ENCODE peak calls at places on chromosomes 2 and 18, in eight cellular contexts. One of them, this sample, is unnamed.

GRCh38 chr2:68850524-68850923 is 20.7 kb downstream of the BMP10 start:
- DNase-seq in pons: no peak
- DNase-seq in stimulated activated CD8-positive, alpha-beta memory T cell treated with anti-CD3 and anti-CD28 coated beads, Interleukin-4, amount 100 ng/mL, for 4 hours: no peak
- DNase-seq in astrocyte of the spinal cord: no peak
- DNase-seq in NCI-H1694: no peak
- DNase-seq in foreskin melanocyte: no peak
- DNase-seq in right cardiac atrium: no peak
- DNase-seq in endothelial cell: no peak
- DNase-seq in this sample: no peak

GRCh38 chr2:157279331-157279730 is 21.8 kb downstream of the GALNT5 start:
- DNase-seq in pons: no peak
- DNase-seq in stimulated activated CD8-positive, alpha-beta memory T cell treated with anti-CD3 and anti-CD28 coated beads, Interleukin-4, amount 100 ng/mL, for 4 hours: no peak
- DNase-seq in astrocyte of the spinal cord: no peak
- DNase-seq in NCI-H1694: no peak
- DNase-seq in foreskin melanocyte: no peak
- DNase-seq in right cardiac atrium: no peak
- DNase-seq in endothelial cell: no peak
- DNase-seq in this sample: no peak

GRCh38 chr2:239171643-239172042 is 229.2 kb downstream of the HDAC4 start:
- DNase-seq in pons: no peak
- DNase-seq in stimulated activated CD8-positive, alpha-beta memory T cell treated with anti-CD3 and anti-CD28 coated beads, Interleukin-4, amount 100 ng/mL, for 4 hours: no peak
- DNase-seq in astrocyte of the spinal cord: no peak
- DNase-seq in NCI-H1694: no peak
- DNase-seq in foreskin melanocyte: no peak
- DNase-seq in right cardiac atrium: no peak
- DNase-seq in endothelial cell: no peak
- DNase-seq in this sample: no peak

GRCh38 chr2:159946326-159946992 is 116.0 kb downstream of the PLA2R1 start:
- DNase-seq in pons: peak
- DNase-seq in stimulated activated CD8-positive, alpha-beta memory T cell treated with anti-CD3 and anti-CD28 coated beads, Interleukin-4, amount 100 ng/mL, for 4 hours: no peak
- DNase-seq in astrocyte of the spinal cord: peak
- DNase-seq in NCI-H1694: peak
- DNase-seq in foreskin melanocyte: peak
- DNase-seq in right cardiac atrium: no peak
- DNase-seq in endothelial cell: no peak
- DNase-seq in this sample: no peak

GRCh38 chr2:149389506-149390167 is 59.2 kb downstream of the LYPD6 start:
- DNase-seq in pons: no peak
- DNase-seq in stimulated activated CD8-positive, alpha-beta memory T cell treated with anti-CD3 and anti-CD28 coated beads, Interleukin-4, amount 100 ng/mL, for 4 hours: no peak
- DNase-seq in astrocyte of the spinal cord: no peak
- DNase-seq in NCI-H1694: no peak
- DNase-seq in foreskin melanocyte: no peak
- DNase-seq in right cardiac atrium: no peak
- DNase-seq in endothelial cell: no peak
- DNase-seq in this sample: no peak

GRCh38 chr2:240704651-240705050 is 13.0 kb downstream of the AQP12A start:
- DNase-seq in pons: no peak
- DNase-seq in stimulated activated CD8-positive, alpha-beta memory T cell treated with anti-CD3 and anti-CD28 coated beads, Interleukin-4, amount 100 ng/mL, for 4 hours: no peak
- DNase-seq in astrocyte of the spinal cord: no peak
- DNase-seq in NCI-H1694: no peak
- DNase-seq in foreskin melanocyte: no peak
- DNase-seq in right cardiac atrium: peak
- DNase-seq in endothelial cell: no peak
- DNase-seq in this sample: no peak

GRCh38 chr2:56474412-56475158 is 290.8 kb downstream of the CCDC85A start:
- DNase-seq in pons: no peak
- DNase-seq in stimulated activated CD8-positive, alpha-beta memory T cell treated with anti-CD3 and anti-CD28 coated beads, Interleukin-4, amount 100 ng/mL, for 4 hours: no peak
- DNase-seq in astrocyte of the spinal cord: no peak
- DNase-seq in NCI-H1694: peak
- DNase-seq in foreskin melanocyte: no peak
- DNase-seq in right cardiac atrium: no peak
- DNase-seq in endothelial cell: no peak
- DNase-seq in this sample: peak

GRCh38 chr18:68519341-68519740 is 195.6 kb downstream of the TMX3 start:
- DNase-seq in pons: no peak
- DNase-seq in stimulated activated CD8-positive, alpha-beta memory T cell treated with anti-CD3 and anti-CD28 coated beads, Interleukin-4, amount 100 ng/mL, for 4 hours: no peak
- DNase-seq in astrocyte of the spinal cord: peak
- DNase-seq in NCI-H1694: no peak
- DNase-seq in foreskin melanocyte: no peak
- DNase-seq in right cardiac atrium: no peak
- DNase-seq in endothelial cell: no peak
- DNase-seq in this sample: no peak

GRCh38 chr18:9348766-9349165 is 14.2 kb downstream of the TWSG1 start:
- DNase-seq in pons: no peak
- DNase-seq in stimulated activated CD8-positive, alpha-beta memory T cell treated with anti-CD3 and anti-CD28 coated beads, Interleukin-4, amount 100 ng/mL, for 4 hours: no peak
- DNase-seq in astrocyte of the spinal cord: peak
- DNase-seq in NCI-H1694: no peak
- DNase-seq in foreskin melanocyte: no peak
- DNase-seq in right cardiac atrium: no peak
- DNase-seq in endothelial cell: no peak
- DNase-seq in this sample: no peak

GRCh38 chr2:183532514-183532913 is 408.3 kb downstream of the NUP35 start:
- DNase-seq in pons: no peak
- DNase-seq in stimulated activated CD8-positive, alpha-beta memory T cell treated with anti-CD3 and anti-CD28 coated beads, Interleukin-4, amount 100 ng/mL, for 4 hours: no peak
- DNase-seq in astrocyte of the spinal cord: peak
- DNase-seq in NCI-H1694: no peak
- DNase-seq in foreskin melanocyte: no peak
- DNase-seq in right cardiac atrium: no peak
- DNase-seq in endothelial cell: no peak
- DNase-seq in this sample: no peak

GRCh38 chr2:109066501-109066900 is 62.5 kb upstream of the SH3RF3 start:
- DNase-seq in pons: no peak
- DNase-seq in stimulated activated CD8-positive, alpha-beta memory T cell treated with anti-CD3 and anti-CD28 coated beads, Interleukin-4, amount 100 ng/mL, for 4 hours: no peak
- DNase-seq in astrocyte of the spinal cord: no peak
- DNase-seq in NCI-H1694: peak
- DNase-seq in foreskin melanocyte: no peak
- DNase-seq in right cardiac atrium: no peak
- DNase-seq in endothelial cell: no peak
- DNase-seq in this sample: no peak

GRCh38 chr2:121078869-121079268 is 206.1 kb downstream of the TFCP2L1 start:
- DNase-seq in pons: no peak
- DNase-seq in stimulated activated CD8-positive, alpha-beta memory T cell treated with anti-CD3 and anti-CD28 coated beads, Interleukin-4, amount 100 ng/mL, for 4 hours: no peak
- DNase-seq in astrocyte of the spinal cord: peak
- DNase-seq in NCI-H1694: peak
- DNase-seq in foreskin melanocyte: no peak
- DNase-seq in right cardiac atrium: no peak
- DNase-seq in endothelial cell: no peak
- DNase-seq in this sample: no peak

GRCh38 chr18:56284319-56284718 is 354.1 kb downstream of the TXNL1 start:
- DNase-seq in pons: no peak
- DNase-seq in stimulated activated CD8-positive, alpha-beta memory T cell treated with anti-CD3 and anti-CD28 coated beads, Interleukin-4, amount 100 ng/mL, for 4 hours: no peak
- DNase-seq in astrocyte of the spinal cord: peak
- DNase-seq in NCI-H1694: no peak
- DNase-seq in foreskin melanocyte: no peak
- DNase-seq in right cardiac atrium: no peak
- DNase-seq in endothelial cell: no peak
- DNase-seq in this sample: no peak

GRCh38 chr2:111246620-111247061 is 125.9 kb downstream of the BCL2L11 start:
- DNase-seq in pons: no peak
- DNase-seq in stimulated activated CD8-positive, alpha-beta memory T cell treated with anti-CD3 and anti-CD28 coated beads, Interleukin-4, amount 100 ng/mL, for 4 hours: no peak
- DNase-seq in astrocyte of the spinal cord: no peak
- DNase-seq in NCI-H1694: no peak
- DNase-seq in foreskin melanocyte: no peak
- DNase-seq in right cardiac atrium: no peak
- DNase-seq in endothelial cell: no peak
- DNase-seq in this sample: no peak

GRCh38 chr18:61153571-61153970 is 179.7 kb upstream of the CDH20 start:
- DNase-seq in pons: no peak
- DNase-seq in stimulated activated CD8-positive, alpha-beta memory T cell treated with anti-CD3 and anti-CD28 coated beads, Interleukin-4, amount 100 ng/mL, for 4 hours: no peak
- DNase-seq in astrocyte of the spinal cord: no peak
- DNase-seq in NCI-H1694: no peak
- DNase-seq in foreskin melanocyte: no peak
- DNase-seq in right cardiac atrium: no peak
- DNase-seq in endothelial cell: no peak
- DNase-seq in this sample: no peak

GRCh38 chr2:47189635-47190034 is 34.5 kb upstream of the STPG4 start:
- DNase-seq in pons: no peak
- DNase-seq in stimulated activated CD8-positive, alpha-beta memory T cell treated with anti-CD3 and anti-CD28 coated beads, Interleukin-4, amount 100 ng/mL, for 4 hours: no peak
- DNase-seq in astrocyte of the spinal cord: peak
- DNase-seq in NCI-H1694: no peak
- DNase-seq in foreskin melanocyte: no peak
- DNase-seq in right cardiac atrium: no peak
- DNase-seq in endothelial cell: no peak
- DNase-seq in this sample: no peak

GRCh38 chr2:160952462-160952861 is 207.8 kb upstream of the TANK start:
- DNase-seq in pons: peak
- DNase-seq in stimulated activated CD8-positive, alpha-beta memory T cell treated with anti-CD3 and anti-CD28 coated beads, Interleukin-4, amount 100 ng/mL, for 4 hours: no peak
- DNase-seq in astrocyte of the spinal cord: peak
- DNase-seq in NCI-H1694: no peak
- DNase-seq in foreskin melanocyte: no peak
- DNase-seq in right cardiac atrium: peak
- DNase-seq in endothelial cell: no peak
- DNase-seq in this sample: no peak

GRCh38 chr2:241945803-241946202 is 76.3 kb downstream of the RTP5 start:
- DNase-seq in pons: no peak
- DNase-seq in stimulated activated CD8-positive, alpha-beta memory T cell treated with anti-CD3 and anti-CD28 coated beads, Interleukin-4, amount 100 ng/mL, for 4 hours: no peak
- DNase-seq in astrocyte of the spinal cord: no peak
- DNase-seq in NCI-H1694: no peak
- DNase-seq in foreskin melanocyte: no peak
- DNase-seq in right cardiac atrium: no peak
- DNase-seq in endothelial cell: no peak
- DNase-seq in this sample: no peak

GRCh38 chr2:122565364-122565763 is 809.9 kb downstream of the TSN start:
- DNase-seq in pons: no peak
- DNase-seq in stimulated activated CD8-positive, alpha-beta memory T cell treated with anti-CD3 and anti-CD28 coated beads, Interleukin-4, amount 100 ng/mL, for 4 hours: no peak
- DNase-seq in astrocyte of the spinal cord: no peak
- DNase-seq in NCI-H1694: no peak
- DNase-seq in foreskin melanocyte: peak
- DNase-seq in right cardiac atrium: no peak
- DNase-seq in endothelial cell: no peak
- DNase-seq in this sample: no peak

GRCh38 chr2:216057688-216058193 is 23.9 kb downstream of the PECR start:
- DNase-seq in pons: peak
- DNase-seq in stimulated activated CD8-positive, alpha-beta memory T cell treated with anti-CD3 and anti-CD28 coated beads, Interleukin-4, amount 100 ng/mL, for 4 hours: no peak
- DNase-seq in astrocyte of the spinal cord: peak
- DNase-seq in NCI-H1694: no peak
- DNase-seq in foreskin melanocyte: no peak
- DNase-seq in right cardiac atrium: no peak
- DNase-seq in endothelial cell: no peak
- DNase-seq in this sample: peak

GRCh38 chr2:219171231-219171651 is 1.4 kb upstream of the SLC23A3 start:
- DNase-seq in pons: peak
- DNase-seq in stimulated activated CD8-positive, alpha-beta memory T cell treated with anti-CD3 and anti-CD28 coated beads, Interleukin-4, amount 100 ng/mL, for 4 hours: no peak
- DNase-seq in astrocyte of the spinal cord: peak
- DNase-seq in NCI-H1694: peak
- DNase-seq in foreskin melanocyte: peak
- DNase-seq in right cardiac atrium: no peak
- DNase-seq in endothelial cell: peak
- DNase-seq in this sample: peak

GRCh38 chr2:109213646-109214417 is 84.8 kb downstream of the SH3RF3 start:
- DNase-seq in pons: no peak
- DNase-seq in stimulated activated CD8-positive, alpha-beta memory T cell treated with anti-CD3 and anti-CD28 coated beads, Interleukin-4, amount 100 ng/mL, for 4 hours: no peak
- DNase-seq in astrocyte of the spinal cord: peak
- DNase-seq in NCI-H1694: no peak
- DNase-seq in foreskin melanocyte: no peak
- DNase-seq in right cardiac atrium: no peak
- DNase-seq in endothelial cell: no peak
- DNase-seq in this sample: peak

GRCh38 chr2:108932736-108933135 is 56.3 kb downstream of the EDAR start:
- DNase-seq in pons: no peak
- DNase-seq in stimulated activated CD8-positive, alpha-beta memory T cell treated with anti-CD3 and anti-CD28 coated beads, Interleukin-4, amount 100 ng/mL, for 4 hours: no peak
- DNase-seq in astrocyte of the spinal cord: no peak
- DNase-seq in NCI-H1694: no peak
- DNase-seq in foreskin melanocyte: no peak
- DNase-seq in right cardiac atrium: no peak
- DNase-seq in endothelial cell: no peak
- DNase-seq in this sample: no peak

GRCh38 chr2:111072220-111072871 is 48.4 kb upstream of the BCL2L11 start:
- DNase-seq in pons: no peak
- DNase-seq in stimulated activated CD8-positive, alpha-beta memory T cell treated with anti-CD3 and anti-CD28 coated beads, Interleukin-4, amount 100 ng/mL, for 4 hours: no peak
- DNase-seq in astrocyte of the spinal cord: peak
- DNase-seq in NCI-H1694: no peak
- DNase-seq in foreskin melanocyte: peak
- DNase-seq in right cardiac atrium: no peak
- DNase-seq in endothelial cell: no peak
- DNase-seq in this sample: no peak

GRCh38 chr18:28606686-28607085 is 429.8 kb upstream of the CDH2 start:
- DNase-seq in pons: no peak
- DNase-seq in stimulated activated CD8-positive, alpha-beta memory T cell treated with anti-CD3 and anti-CD28 coated beads, Interleukin-4, amount 100 ng/mL, for 4 hours: no peak
- DNase-seq in astrocyte of the spinal cord: no peak
- DNase-seq in NCI-H1694: no peak
- DNase-seq in foreskin melanocyte: no peak
- DNase-seq in right cardiac atrium: no peak
- DNase-seq in endothelial cell: no peak
- DNase-seq in this sample: no peak

GRCh38 chr2:86105969-86106945 is at the start of gene PTCD3:
- DNase-seq in pons: peak
- DNase-seq in stimulated activated CD8-positive, alpha-beta memory T cell treated with anti-CD3 and anti-CD28 coated beads, Interleukin-4, amount 100 ng/mL, for 4 hours: peak
- DNase-seq in astrocyte of the spinal cord: peak
- DNase-seq in NCI-H1694: peak
- DNase-seq in foreskin melanocyte: peak
- DNase-seq in right cardiac atrium: peak
- DNase-seq in endothelial cell: peak
- DNase-seq in this sample: peak

GRCh38 chr2:136985044-136985443 is 219.7 kb downstream of the THSD7B start:
- DNase-seq in pons: no peak
- DNase-seq in stimulated activated CD8-positive, alpha-beta memory T cell treated with anti-CD3 and anti-CD28 coated beads, Interleukin-4, amount 100 ng/mL, for 4 hours: no peak
- DNase-seq in astrocyte of the spinal cord: no peak
- DNase-seq in NCI-H1694: no peak
- DNase-seq in foreskin melanocyte: no peak
- DNase-seq in right cardiac atrium: peak
- DNase-seq in endothelial cell: no peak
- DNase-seq in this sample: no peak

GRCh38 chr2:148888003-148888501 is 13.0 kb downstream of the KIF5C start:
- DNase-seq in pons: no peak
- DNase-seq in stimulated activated CD8-positive, alpha-beta memory T cell treated with anti-CD3 and anti-CD28 coated beads, Interleukin-4, amount 100 ng/mL, for 4 hours: no peak
- DNase-seq in astrocyte of the spinal cord: no peak
- DNase-seq in NCI-H1694: peak
- DNase-seq in foreskin melanocyte: no peak
- DNase-seq in right cardiac atrium: peak
- DNase-seq in endothelial cell: peak
- DNase-seq in this sample: no peak

GRCh38 chr2:197919487-197919886 is 115.1 kb downstream of the PLCL1 start:
- DNase-seq in pons: no peak
- DNase-seq in stimulated activated CD8-positive, alpha-beta memory T cell treated with anti-CD3 and anti-CD28 coated beads, Interleukin-4, amount 100 ng/mL, for 4 hours: no peak
- DNase-seq in astrocyte of the spinal cord: no peak
- DNase-seq in NCI-H1694: no peak
- DNase-seq in foreskin melanocyte: peak
- DNase-seq in right cardiac atrium: no peak
- DNase-seq in endothelial cell: no peak
- DNase-seq in this sample: peak

GRCh38 chr2:73112026-73112912 is 479 bp downstream of the RAB11FIP5 start:
- DNase-seq in pons: no peak
- DNase-seq in stimulated activated CD8-positive, alpha-beta memory T cell treated with anti-CD3 and anti-CD28 coated beads, Interleukin-4, amount 100 ng/mL, for 4 hours: no peak
- DNase-seq in astrocyte of the spinal cord: peak
- DNase-seq in NCI-H1694: no peak
- DNase-seq in foreskin melanocyte: no peak
- DNase-seq in right cardiac atrium: peak
- DNase-seq in endothelial cell: peak
- DNase-seq in this sample: no peak

GRCh38 chr2:21317131-21317530 is 193.4 kb downstream of the TDRD15 start:
- DNase-seq in pons: peak
- DNase-seq in stimulated activated CD8-positive, alpha-beta memory T cell treated with anti-CD3 and anti-CD28 coated beads, Interleukin-4, amount 100 ng/mL, for 4 hours: no peak
- DNase-seq in astrocyte of the spinal cord: peak
- DNase-seq in NCI-H1694: peak
- DNase-seq in foreskin melanocyte: peak
- DNase-seq in right cardiac atrium: no peak
- DNase-seq in endothelial cell: peak
- DNase-seq in this sample: peak

GRCh38 chr2:218387369-218388194 is 5.5 kb downstream of the SLC11A1 start:
- DNase-seq in pons: no peak
- DNase-seq in stimulated activated CD8-positive, alpha-beta memory T cell treated with anti-CD3 and anti-CD28 coated beads, Interleukin-4, amount 100 ng/mL, for 4 hours: no peak
- DNase-seq in astrocyte of the spinal cord: peak
- DNase-seq in NCI-H1694: peak
- DNase-seq in foreskin melanocyte: peak
- DNase-seq in right cardiac atrium: peak
- DNase-seq in endothelial cell: peak
- DNase-seq in this sample: no peak

GRCh38 chr2:112615051-112615450 is 30.6 kb downstream of the CHCHD5 start:
- DNase-seq in pons: no peak
- DNase-seq in stimulated activated CD8-positive, alpha-beta memory T cell treated with anti-CD3 and anti-CD28 coated beads, Interleukin-4, amount 100 ng/mL, for 4 hours: no peak
- DNase-seq in astrocyte of the spinal cord: no peak
- DNase-seq in NCI-H1694: no peak
- DNase-seq in foreskin melanocyte: no peak
- DNase-seq in right cardiac atrium: no peak
- DNase-seq in endothelial cell: no peak
- DNase-seq in this sample: no peak

GRCh38 chr18:70132999-70133398 is 72.5 kb downstream of the RTTN start:
- DNase-seq in pons: no peak
- DNase-seq in stimulated activated CD8-positive, alpha-beta memory T cell treated with anti-CD3 and anti-CD28 coated beads, Interleukin-4, amount 100 ng/mL, for 4 hours: no peak
- DNase-seq in astrocyte of the spinal cord: peak
- DNase-seq in NCI-H1694: no peak
- DNase-seq in foreskin melanocyte: no peak
- DNase-seq in right cardiac atrium: no peak
- DNase-seq in endothelial cell: no peak
- DNase-seq in this sample: no peak